ENCODE peak calls at places on chromosome 6, in five cellular contexts. A is mesothelial cell of epicardium, H is BE2C, G is astrocyte of the cerebellum, M is lower leg skin. K is an unnamed sample.

GRCh38 chr6:130604869-130605401 is 222.3 kb upstream of the SMLR1 start:
- DNase-seq in A (no peak), H (no peak), G (no peak), M (no peak), K (no peak)

GRCh38 chr6:164398647-164399046 is 910.8 kb downstream of the C6orf118 start:
- DNase-seq in A (no peak), H (no peak), G (no peak), M (no peak), K (no peak)

GRCh38 chr6:53042112-53042511 is 23.1 kb upstream of the FBXO9 start:
- DNase-seq in A (no peak), H (no peak), G (peak), M (no peak), K (no peak)

GRCh38 chr6:12436683-12437082 is 146.5 kb downstream of the EDN1 start:
- DNase-seq in A (no peak), H (no peak), G (no peak), M (no peak), K (no peak)

GRCh38 chr6:35080821-35081425 is 60.2 kb downstream of the TCP11 start:
- DNase-seq in A (no peak), H (no peak), G (no peak), M (peak), K (no peak)

GRCh38 chr6:127879685-127880084 is 21.2 kb downstream of the THEMIS start:
- DNase-seq in A (peak), H (peak), G (no peak), M (no peak), K (no peak)

GRCh38 chr6:146999766-147000165 is 204.5 kb upstream of the STXBP5 start:
- DNase-seq in A (no peak), H (peak), G (no peak), M (no peak), K (no peak)

GRCh38 chr6:1481326-1481725 is 92.0 kb downstream of the FOXF2 start:
- DNase-seq in A (no peak), H (no peak), G (peak), M (no peak), K (no peak)

GRCh38 chr6:41199427-41200246 is 1.3 kb downstream of the TREML2 start:
- DNase-seq in A (no peak), H (no peak), G (no peak), M (no peak), K (no peak)

GRCh38 chr6:42021847-42022754 is 28.2 kb upstream of the TAF8 start:
- DNase-seq in A (no peak), H (no peak), G (no peak), M (no peak), K (peak)

GRCh38 chr6:30159988-30160387 is 1.0 kb downstream of the TRIM10 start:
- DNase-seq in A (no peak), H (no peak), G (no peak), M (no peak), K (no peak)

GRCh38 chr6:39193201-39193791 is 36.0 kb downstream of the KCNK5 start:
- DNase-seq in A (no peak), H (no peak), G (no peak), M (no peak), K (no peak)

GRCh38 chr6:128235556-128235955 is 284.8 kb downstream of the PTPRK start:
- DNase-seq in A (no peak), H (peak), G (no peak), M (no peak), K (no peak)

GRCh38 chr6:154951400-154952200 is 43.5 kb upstream of the TIAM2 start:
- DNase-seq in A (no peak), H (no peak), G (no peak), M (no peak), K (no peak)

GRCh38 chr6:135280375-135281136 is 99.4 kb downstream of the MYB start:
- DNase-seq in A (no peak), H (peak), G (peak), M (no peak), K (no peak)

GRCh38 chr6:108167449-108167903 is 1.7 kb downstream of the NR2E1 start:
- DNase-seq in A (no peak), H (no peak), G (no peak), M (no peak), K (no peak)

GRCh38 chr6:32082951-32083350 is 26.2 kb downstream of the TNXB start:
- DNase-seq in A (no peak), H (no peak), G (no peak), M (peak), K (no peak)

GRCh38 chr6:2480267-2480966 is 235.0 kb upstream of the GMDS start:
- DNase-seq in A (no peak), H (no peak), G (no peak), M (no peak), K (no peak)

GRCh38 chr6:5204340-5204739 is 56.4 kb downstream of the LYRM4 start:
- DNase-seq in A (no peak), H (no peak), G (no peak), M (no peak), K (no peak)

GRCh38 chr6:88877893-88878292 is 85.5 kb downstream of the RNGTT start:
- DNase-seq in A (no peak), H (no peak), G (no peak), M (no peak), K (no peak)

GRCh38 chr6:13827038-13827437 is 12.7 kb upstream of the MCUR1 start:
- DNase-seq in A (no peak), H (no peak), G (no peak), M (no peak), K (no peak)

GRCh38 chr6:3367630-3368029 is 89.2 kb downstream of the SLC22A23 start:
- DNase-seq in A (no peak), H (no peak), G (no peak), M (no peak), K (no peak)

GRCh38 chr6:31945154-31945506 is 765 bp upstream of the CFB start:
- DNase-seq in A (no peak), H (no peak), G (no peak), M (no peak), K (no peak)

GRCh38 chr6:39490120-39490519 is 167.6 kb upstream of the KCNK16 start:
- DNase-seq in A (no peak), H (no peak), G (no peak), M (no peak), K (no peak)

GRCh38 chr6:32047084-32047478 is 8.9 kb downstream of the CYP21A2 start:
- DNase-seq in A (no peak), H (no peak), G (no peak), M (peak), K (no peak)

GRCh38 chr6:124683507-124683906 is 278.7 kb upstream of the RNF217 start:
- DNase-seq in A (no peak), H (peak), G (no peak), M (no peak), K (no peak)
- TF ChIP-seq CTCF in A (no peak), H (no peak), G (no peak), M (no peak), K (no peak)

GRCh38 chr6:43093361-43094289 is 17.5 kb downstream of the PTK7 start:
- DNase-seq in A (no peak), H (no peak), G (no peak), M (peak), K (peak)

GRCh38 chr6:43095939-43096338 is 19.8 kb downstream of the PTK7 start:
- DNase-seq in A (no peak), H (no peak), G (no peak), M (no peak), K (peak)

GRCh38 chr6:43097502-43097901 is 21.4 kb downstream of the PTK7 start:
- DNase-seq in A (no peak), H (no peak), G (no peak), M (no peak), K (no peak)

GRCh38 chr6:43096451-43097097 is 20.5 kb downstream of the PTK7 start:
- DNase-seq in A (no peak), H (no peak), G (peak), M (no peak), K (peak)

DNA sequence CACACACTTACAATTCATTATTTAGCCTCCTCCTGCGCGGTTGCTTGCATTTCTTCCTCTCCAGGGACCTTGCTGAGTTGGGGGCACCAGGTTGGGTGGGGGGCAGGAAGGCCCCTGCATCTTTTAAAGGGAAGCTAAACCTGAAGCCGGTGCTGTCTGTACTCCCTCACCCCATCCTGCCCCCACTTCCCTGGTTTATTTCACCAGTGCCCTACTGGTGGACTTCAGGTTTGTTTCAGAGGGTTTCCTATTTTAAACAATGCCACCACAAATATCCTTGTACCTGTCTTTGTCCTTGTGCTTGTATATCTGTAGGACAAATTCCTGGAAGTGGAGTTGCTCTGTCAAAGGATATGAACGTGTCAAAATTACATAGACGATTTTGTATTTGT is 21.0 kb downstream of the PTK7 start:
- DNase-seq in A (no peak), H (no peak), G (no peak), M (no peak), K (no peak)
- TF ChIP-seq CTCF in A (no peak), H (no peak), G (peak), M (no peak), K (peak)

DNA sequence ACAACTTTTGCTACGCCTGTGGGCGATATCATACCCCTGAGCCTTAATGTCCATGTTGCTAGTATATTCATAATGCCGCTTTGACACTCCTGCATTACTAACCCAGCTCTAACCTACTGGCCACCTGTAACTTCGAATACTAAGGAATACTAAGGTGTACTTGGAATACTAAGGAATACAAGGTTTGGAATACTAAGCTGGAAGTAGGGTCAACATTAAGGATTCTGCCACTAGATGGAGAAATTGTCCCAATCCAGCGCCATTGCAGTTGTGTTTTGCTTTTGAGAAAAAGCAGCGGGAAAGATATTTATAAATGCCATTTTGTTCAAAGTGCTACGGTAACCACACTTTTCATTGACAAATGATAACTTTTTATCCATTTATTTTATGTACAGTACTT is 10.7 kb downstream of the TBXT start:
- DNase-seq in A (no peak), H (no peak), G (no peak), M (no peak), K (no peak)
- TF ChIP-seq CTCF in A (no peak), H (peak), G (peak), M (no peak), K (peak)

GRCh38 chr6:144912474-144912873 is 627.3 kb downstream of the UTRN start:
- DNase-seq in A (no peak), H (no peak), G (peak), M (no peak), K (no peak)
- TF ChIP-seq CTCF in A (no peak), H (no peak), G (no peak), M (no peak), K (peak)

GRCh38 chr6:27332692-27333641 is 20.9 kb upstream of the POM121L2 start:
- DNase-seq in A (no peak), H (peak), G (no peak), M (no peak), K (no peak)
- TF ChIP-seq CTCF in A (no peak), H (no peak), G (no peak), M (no peak), K (no peak)

GRCh38 chr6:137170266-137171052 is 3.0 kb downstream of the IL22RA2 start:
- DNase-seq in A (no peak), H (no peak), G (no peak), M (no peak), K (no peak)
- TF ChIP-seq CTCF in A (no peak), H (no peak), G (no peak), M (no peak), K (no peak)

GRCh38 chr6:25892877-25893276 is 18.8 kb upstream of the SLC17A3 start:
- DNase-seq in A (no peak), H (no peak), G (no peak), M (no peak), K (no peak)

GRCh38 chr6:25893778-25894177 is 19.7 kb upstream of the SLC17A3 start:
- DNase-seq in A (no peak), H (no peak), G (no peak), M (no peak), K (no peak)

GRCh38 chr6:25886066-25886465 is 12.0 kb upstream of the SLC17A3 start:
- DNase-seq in A (no peak), H (no peak), G (no peak), M (no peak), K (no peak)

GRCh38 chr6:25895773-25896172 is 21.7 kb upstream of the SLC17A3 start:
- DNase-seq in A (no peak), H (no peak), G (no peak), M (no peak), K (no peak)

DNA sequence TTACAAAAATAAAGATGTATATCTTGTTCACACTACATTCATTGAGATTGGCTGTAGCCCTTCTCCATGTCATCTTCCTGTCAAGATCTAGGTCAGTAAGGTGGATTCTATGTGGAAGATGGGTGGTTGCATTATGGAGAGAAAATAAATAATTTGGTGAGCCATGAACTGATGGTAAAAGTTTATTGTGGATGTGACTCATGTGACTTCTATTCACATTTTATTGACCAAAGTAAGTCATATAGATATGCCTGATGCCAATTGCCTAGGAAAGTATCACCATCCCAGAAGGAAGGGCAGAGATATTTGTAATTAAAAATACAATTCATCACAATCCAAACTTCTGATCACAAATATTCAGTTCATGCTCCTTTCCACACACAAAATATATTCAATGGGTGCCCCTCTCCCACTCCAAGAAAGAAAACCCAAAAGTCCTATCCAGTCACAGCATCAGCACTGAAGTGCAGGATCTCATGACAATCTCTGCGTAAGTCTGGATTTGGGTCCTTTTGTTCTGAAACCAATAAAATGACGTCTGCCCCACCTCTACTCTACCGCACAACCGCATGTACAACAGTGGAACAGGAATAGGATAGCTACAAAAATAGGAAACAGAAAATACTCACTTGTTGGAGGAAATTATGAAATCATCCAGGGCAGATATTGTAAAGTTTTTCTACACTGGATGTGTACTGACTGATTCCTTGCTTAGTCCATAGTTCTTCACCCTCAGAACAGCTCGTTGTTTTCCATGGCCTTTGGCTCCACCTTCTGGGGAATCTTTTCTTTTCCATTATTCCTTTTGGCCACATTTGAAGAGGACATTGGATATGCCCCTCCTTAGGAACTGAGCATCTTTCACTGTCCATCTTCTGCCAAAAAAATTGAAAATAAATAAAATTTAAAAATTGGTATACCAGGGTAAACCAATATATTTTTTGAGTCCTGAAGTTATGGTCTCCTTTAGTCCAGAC is 16.1 kb upstream of the SLC17A3 start:
- DNase-seq in A (no peak), H (peak), G (no peak), M (no peak), K (no peak)
- TF ChIP-seq CTCF in A (peak), H (peak), G (peak), M (no peak), K (peak)

K was measured in chondrocyte.